ENCODE peak calls at places on chromosomes 1 and 21, in four cellular contexts. N is H1, O is GM12878, S is GM23338. L is an unnamed sample.

GRCh38 chr1:102941364-102941947 is 166.9 kb downstream of the COL11A1 start:
- DNase-seq in N (no peak), O (no peak), S (peak; percentile 22), L (no peak)

GRCh38 chr1:202270871-202271326 is 70.8 kb downstream of the UBE2T start:
- DNase-seq in N (peak; percentile 41), O (no peak), S (no peak), L (no peak)

GRCh38 chr1:110746644-110747259 is 72.0 kb upstream of the KCNA3 start:
- DNase-seq in N (peak; percentile 75), O (no peak), S (peak; percentile 88), L (peak; percentile 20)

GRCh38 chr1:209490013-209490412 is 93.5 kb upstream of the CAMK1G start:
- DNase-seq in N (no peak), O (no peak), S (peak; percentile 60), L (no peak)

GRCh38 chr1:238752332-238752731 is 634.0 kb upstream of the CHRM3 start:
- DNase-seq in N (no peak), O (no peak), S (no peak), L (no peak)

GRCh38 chr1:221793439-221794078 is 51.7 kb upstream of the DUSP10 start:
- DNase-seq in N (no peak), O (peak; percentile 70), S (no peak), L (no peak)

GRCh38 chr1:88302843-88303486 is 381.1 kb upstream of the PKN2 start:
- DNase-seq in N (no peak), O (no peak), S (peak; percentile 67), L (peak; percentile 35)

GRCh38 chr21:37574751-37575150 is 208.2 kb downstream of the DYRK1A start:
- DNase-seq in N (no peak), O (no peak), S (no peak), L (no peak)

GRCh38 chr1:229271448-229272120 is 673 bp downstream of the RAB4A start:
- DNase-seq in N (no peak), O (no peak), S (peak; percentile 51), L (no peak)

GRCh38 chr1:151370211-151370911 is 2.1 kb downstream of the SELENBP1 start:
- DNase-seq in N (no peak), O (no peak), S (no peak), L (no peak)

GRCh38 chr21:36702622-36702968 is 3.7 kb downstream of the SIM2 start:
- DNase-seq in N (no peak), O (no peak), S (no peak), L (no peak)

DNA sequence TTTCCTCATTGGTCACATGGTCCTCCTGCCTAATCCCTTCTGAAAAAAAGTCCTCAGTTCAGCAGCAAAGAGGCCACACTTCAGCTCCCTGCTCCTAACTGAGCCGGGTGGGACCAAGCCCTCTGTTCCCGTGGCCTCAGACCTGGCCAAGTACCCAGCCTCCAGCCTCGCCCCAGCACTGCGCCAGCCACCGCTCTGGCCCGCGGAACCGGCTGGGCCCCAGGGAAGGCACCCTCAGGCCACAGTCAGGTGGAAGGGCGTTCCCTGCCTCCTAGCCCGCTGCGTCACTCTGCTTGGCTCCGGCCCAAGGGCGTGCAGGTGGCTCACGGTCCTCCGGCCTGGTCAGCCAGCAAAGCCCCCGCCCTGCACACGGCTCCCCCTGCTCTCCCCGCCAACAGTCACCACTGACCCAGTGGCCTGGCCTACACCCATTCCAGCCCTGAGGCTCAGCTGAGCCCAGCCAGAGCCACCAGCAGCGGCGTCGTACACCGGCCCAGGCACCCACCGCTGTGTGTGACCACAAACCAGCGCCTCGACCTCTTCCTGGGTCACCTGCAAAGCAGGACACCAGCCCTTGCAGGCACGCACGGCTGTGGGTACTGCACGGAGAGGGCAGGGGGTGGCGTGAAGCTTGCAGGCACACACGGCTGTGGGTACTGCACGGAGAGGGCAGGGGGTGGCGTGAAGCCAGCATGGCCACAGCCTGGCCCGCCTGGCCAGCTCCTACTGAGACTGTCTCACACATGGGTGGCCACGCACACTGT is 19.4 kb downstream of the NADK start:
- DNase-seq in N (no peak), O (no peak), S (no peak), L (no peak)
- H3K27ac ChIP-seq in N (no peak overlapping the region), O (no peak overlapping the region), S (no peak overlapping the region), L (peak overlapping the region; percentile 31)

DNA sequence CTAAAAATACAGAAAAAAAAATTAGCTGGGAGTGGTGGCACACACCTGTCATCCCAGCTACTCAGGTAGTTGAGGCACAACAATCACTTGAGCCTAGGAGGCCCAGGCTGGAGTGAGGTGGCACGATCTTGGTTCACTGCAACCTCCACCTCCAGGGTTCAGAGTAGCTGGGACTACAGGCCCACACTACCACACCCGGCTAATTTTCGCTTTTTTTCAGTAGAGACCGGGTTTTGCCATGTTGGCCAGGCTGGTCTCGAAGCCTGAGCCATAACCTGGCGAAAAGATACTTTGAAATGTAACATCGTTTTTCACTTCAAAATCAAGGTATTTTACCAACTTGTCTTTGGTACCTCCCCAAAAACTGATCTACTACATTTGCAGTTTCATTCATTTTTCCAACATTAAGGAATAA is 6.1 kb downstream of the GAS5 start:
- DNase-seq in N (peak; percentile 54), O (no peak), S (peak; percentile 36), L (no peak)
- TF ChIP-seq POLR2AphosphoS5 in N (peak; percentile 95), O (peak; percentile 19), S (no peak), L (peak; percentile 20)

GRCh38 chr1:245156736-245157505 is 2.1 kb downstream of the KIF26B start:
- DNase-seq in N (peak; percentile 58), O (no peak), S (peak; percentile 58), L (no peak)

GRCh38 chr1:245156041-245156735 is 1.4 kb downstream of the KIF26B start:
- DNase-seq in N (peak; percentile 93), O (no peak), S (peak; percentile 94), L (no peak)

GRCh38 chr1:245153645-245154428 is 948 bp upstream of the KIF26B start:
- DNase-seq in N (peak; percentile 71), O (no peak), S (peak; percentile 41), L (no peak)

GRCh38 chr1:245154429-245155185 is at the start of gene KIF26B:
- DNase-seq in N (peak; percentile 72), O (no peak), S (peak; percentile 48), L (no peak)

DNA sequence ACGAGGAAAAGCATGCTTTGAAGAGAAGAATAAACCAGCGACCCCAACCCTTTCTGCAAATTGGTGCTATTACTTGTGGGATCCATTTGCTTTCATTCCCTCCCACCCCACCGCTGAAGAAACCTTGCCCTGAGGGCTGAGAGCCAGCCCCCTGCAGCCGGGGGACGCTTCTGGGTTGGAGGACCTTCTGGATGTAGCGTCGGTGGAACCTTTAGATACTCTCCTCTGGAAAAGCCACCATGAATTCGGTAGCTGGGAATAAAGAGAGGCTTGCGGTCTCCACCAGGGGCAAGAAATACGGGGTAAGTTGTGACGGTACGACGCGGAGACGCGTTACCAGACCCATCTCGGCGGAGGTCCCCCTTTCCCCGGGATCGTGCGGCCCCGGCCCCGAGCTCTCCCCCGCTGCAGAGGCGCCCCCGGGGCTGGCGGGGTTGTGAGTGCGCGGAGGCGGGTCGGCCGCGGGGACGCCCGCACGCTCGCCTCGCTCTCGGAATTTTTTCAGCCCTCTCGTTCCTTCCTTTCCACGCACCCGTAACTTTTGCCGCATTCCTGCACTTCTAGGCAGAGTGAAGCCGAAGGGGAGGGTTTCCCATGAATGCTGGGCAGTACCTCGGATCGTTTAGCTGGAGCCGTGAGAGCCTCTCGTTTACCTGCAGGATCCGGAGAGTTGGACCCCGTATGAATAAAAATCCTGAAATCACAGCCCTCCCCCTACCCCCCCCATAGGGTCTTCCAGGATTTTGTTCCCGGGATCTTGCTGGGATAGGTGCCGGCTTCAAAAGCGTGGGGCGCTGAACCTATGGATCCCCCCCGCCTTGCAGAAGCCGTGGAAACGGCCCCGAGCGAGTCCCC is 628 bp downstream of the KIF26B start:
- DNase-seq in N (peak; percentile 75), O (no peak), S (peak; percentile 60), L (no peak)
- TF ChIP-seq EZH2 in N (peak; percentile 87), O (peak; percentile 92), S (peak; percentile 62), L (no peak)

DNA sequence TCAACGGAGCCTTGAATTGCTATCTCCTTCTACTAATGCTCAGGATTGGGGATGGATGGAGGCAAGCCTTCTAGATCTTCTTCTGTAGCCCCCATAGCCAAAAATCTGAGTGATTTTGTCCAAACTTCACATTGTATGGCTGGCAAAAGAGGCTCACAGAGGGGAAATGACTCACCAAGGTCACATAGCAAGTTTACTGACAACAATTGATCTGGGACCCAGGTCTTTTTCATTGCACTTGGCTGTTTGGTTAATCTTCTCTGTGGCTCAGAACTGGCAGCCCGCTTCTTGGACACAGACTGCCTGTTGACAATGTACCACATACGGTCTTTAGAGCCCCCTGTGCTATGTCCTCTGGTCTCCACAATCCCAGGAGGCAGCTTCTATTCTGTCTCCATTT is 3.0 kb upstream of the LACTBL1 start:
- DNase-seq in N (no peak), O (no peak), S (no peak), L (no peak)
- H3K27ac ChIP-seq in N (no peak overlapping the region), O (no peak overlapping the region), S (no peak overlapping the region), L (no peak overlapping the region)

GRCh38 chr1:206971029-206971655 is 882 bp upstream of the FCAMR start:
- DNase-seq in N (no peak), O (peak; percentile 66), S (no peak), L (no peak)
- TF ChIP-seq POLR2AphosphoS5 in N (no peak), O (no peak), S (no peak), L (no peak)

GRCh38 chr1:148354284-148354869 is 128.7 kb downstream of the PPIAL4G start:
- DNase-seq in N (no peak), O (no peak), S (peak; percentile 58), L (no peak)
- TF ChIP-seq EZH2 in N (peak; percentile 65), O (no peak), S (peak; percentile 63), L (no peak)

DNA sequence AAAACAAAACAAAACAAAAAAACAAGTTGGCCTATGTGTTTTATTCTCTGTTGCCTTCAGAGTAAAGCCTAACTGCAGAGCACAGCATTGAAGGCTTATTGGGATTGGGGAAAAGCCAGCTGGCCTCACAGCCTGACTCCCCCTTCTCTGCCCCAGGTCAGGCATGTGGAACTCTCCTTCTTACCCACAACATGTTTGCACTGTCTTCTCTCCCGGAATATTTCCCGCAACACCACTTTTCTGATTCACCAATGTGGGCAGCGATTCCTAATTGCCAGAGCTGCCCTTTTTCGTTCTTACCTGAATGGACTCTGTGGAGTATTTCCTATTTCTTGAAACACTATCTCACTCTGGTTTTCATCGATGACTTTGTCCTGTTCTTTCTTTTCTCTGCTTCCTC is 2.8 kb upstream of the TARBP1 start:
- DNase-seq in N (no peak), O (no peak), S (no peak), L (no peak)
- H3K27ac ChIP-seq in N (no peak overlapping the region), O (no peak overlapping the region), S (no peak overlapping the region), L (no peak overlapping the region)

GRCh38 chr1:40531381-40532061 is at the start of gene ZNF684:
- DNase-seq in N (peak; percentile 73), O (peak; percentile 89), S (peak; percentile 96), L (peak; percentile 67)
- TF ChIP-seq POLR2AphosphoS5 in N (peak; percentile 28), O (peak; percentile 78), S (peak; percentile 92), L (peak; percentile 89)

L was measured in SK-N-MC.